ENCODE peak calls at places on chromosome 16, in seven cellular contexts. X, F, J, Z, H, G and U are unnamed samples. For H3K9me3, the result is how much of the 10 kb centered on the place peaks cover.

GRCh38 chr16:84726670-84727467 is 27.1 kb downstream of the USP10 start:
- DNase-seq in G (no peak), F (no peak), Z (no peak), X (no peak), H (no peak), J (no peak), U (no peak)

GRCh38 chr16:66569827-66570405 is 3.7 kb downstream of the CMTM1 start:
- DNase-seq in G (no peak), J (peak), X (no peak), Z (no peak), H (no peak), F (no peak), U (no peak)

GRCh38 chr16:68373528-68374250 is 62.9 kb downstream of the PRMT7 start:
- DNase-seq in J (no peak), H (no peak), X (no peak), Z (no peak), F (no peak), G (no peak), U (no peak)

GRCh38 chr16:12126091-12126806 is 149.7 kb downstream of the SNX29 start:
- DNase-seq in H (no peak), F (no peak), J (no peak), X (no peak), Z (no peak), G (no peak), U (no peak)

GRCh38 chr16:66905633-66906539 is 12.8 kb downstream of the CDH16 start:
- DNase-seq in H (no peak), Z (peak), G (no peak), J (no peak), F (peak), X (no peak), U (no peak)

GRCh38 chr16:10740845-10741208 is 2.8 kb upstream of the NUBP1 start:
- DNase-seq in H (no peak), Z (no peak), G (no peak), X (no peak), F (no peak), J (no peak), U (no peak)

GRCh38 chr16:11224894-11225676 is 30.9 kb downstream of the SOCS1 start:
- DNase-seq in J (no peak), Z (no peak), G (peak), F (peak), X (no peak), H (no peak), U (peak)

GRCh38 chr16:49528564-49529150 is 155.1 kb downstream of the C16orf78 start:
- DNase-seq in J (no peak), Z (no peak), H (no peak), G (no peak), X (no peak), F (peak), U (peak)

GRCh38 chr16:58417035-58417434 is 24.8 kb downstream of the GINS3 start:
- DNase-seq in F (no peak), J (no peak), H (no peak), X (no peak), G (no peak), Z (no peak), U (no peak)

GRCh38 chr16:22313141-22313781 is 16.1 kb downstream of the POLR3E start:
- DNase-seq in X (no peak), F (peak), Z (no peak), J (no peak), H (no peak), G (no peak), U (no peak)

DNA sequence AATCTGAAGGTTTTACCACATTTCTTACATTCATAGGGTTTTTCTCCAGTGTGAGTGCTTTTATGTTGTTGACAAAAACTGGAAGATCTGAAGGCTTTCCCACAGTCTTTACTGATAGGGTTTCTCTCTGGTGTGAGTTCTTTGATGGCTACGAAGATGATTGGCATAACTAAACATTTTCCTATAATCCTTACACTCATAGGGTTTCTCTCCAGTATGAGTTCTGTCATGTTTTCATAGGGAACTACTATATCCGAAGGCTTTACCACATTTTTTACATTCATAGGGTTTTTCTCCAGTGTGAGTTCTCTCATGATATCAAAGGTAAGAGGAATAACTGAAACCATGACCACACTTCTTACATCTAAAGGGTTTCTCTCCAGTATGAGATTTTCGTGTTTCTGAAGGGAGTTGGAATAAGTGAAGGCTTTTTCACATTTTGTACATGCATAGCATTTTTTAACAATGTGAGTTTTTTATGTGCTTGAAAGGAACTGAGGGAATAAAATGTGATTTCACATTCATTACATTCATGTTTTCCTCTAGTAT is 1987.7 kb downstream of the TP53TG3F start:
- DNase-seq in F (no peak), Z (no peak), G (no peak), H (no peak), X (no peak), J (no peak), U (no peak)
- H3K9me3 ChIP-seq in F (half or more), Z (under half), G (under half), H (half or more), X (under half), J (under half), U (under half)

DNA sequence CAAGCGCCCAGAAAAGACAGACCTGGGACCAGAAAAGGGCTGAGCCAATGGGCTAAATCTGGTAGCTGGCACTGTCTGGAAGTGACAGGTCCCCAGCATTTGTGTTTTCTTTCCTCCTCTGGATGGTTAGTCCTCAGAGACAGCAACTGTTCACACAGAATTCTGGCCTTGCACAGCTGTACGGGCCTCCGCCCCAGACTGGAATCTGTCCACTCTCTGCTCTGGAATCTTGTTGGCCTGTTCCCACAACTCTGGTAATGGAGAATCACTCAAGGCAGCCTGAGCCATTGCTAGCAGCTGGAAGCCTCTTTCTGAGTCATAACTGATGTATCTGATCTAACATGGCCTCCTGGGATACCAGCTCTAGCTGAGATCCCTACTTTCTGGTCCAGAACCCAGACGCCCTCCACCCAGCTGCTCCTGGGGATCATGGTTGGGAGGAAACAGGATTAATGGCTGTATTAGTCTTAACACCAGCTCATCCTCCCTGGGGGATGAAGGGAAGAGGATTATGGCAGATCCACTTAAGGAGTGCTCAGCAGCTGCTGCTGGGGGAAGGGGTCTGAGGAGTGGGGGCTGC is 9.1 kb downstream of the ZNF668 start:
- DNase-seq in X (no peak), J (peak), F (no peak), H (no peak), Z (no peak), G (no peak), U (peak)
- H3K4me3 ChIP-seq in X (no peak), J (no peak), F (no peak), H (no peak), Z (no peak), G (no peak), U (no peak)

DNA sequence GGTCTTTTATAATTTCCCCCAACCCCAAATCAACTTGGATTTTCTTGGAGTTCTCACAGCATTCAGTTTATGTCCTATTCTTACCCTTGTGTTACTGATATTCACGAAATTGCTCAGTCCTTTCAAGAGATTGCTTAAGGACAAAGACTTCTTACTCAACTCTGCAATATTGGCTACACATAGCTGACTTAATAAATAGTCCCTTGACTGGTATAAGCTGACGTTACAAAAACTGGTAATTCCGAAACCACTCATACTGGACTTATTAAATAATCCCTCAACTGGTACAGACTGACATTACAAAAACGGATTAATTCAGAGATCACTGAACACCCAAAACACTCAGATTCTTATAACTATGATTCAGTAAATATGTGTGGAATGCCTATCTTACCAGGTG is 860 bp downstream of the TIGD7 start:
- DNase-seq in G (no peak), Z (no peak), H (no peak), J (peak), X (no peak), F (no peak), U (no peak)
- H3K9me3 ChIP-seq in G (under half), Z (under half), H (under half), J (under half), X (under half), F (half or more), U (half or more)

DNA sequence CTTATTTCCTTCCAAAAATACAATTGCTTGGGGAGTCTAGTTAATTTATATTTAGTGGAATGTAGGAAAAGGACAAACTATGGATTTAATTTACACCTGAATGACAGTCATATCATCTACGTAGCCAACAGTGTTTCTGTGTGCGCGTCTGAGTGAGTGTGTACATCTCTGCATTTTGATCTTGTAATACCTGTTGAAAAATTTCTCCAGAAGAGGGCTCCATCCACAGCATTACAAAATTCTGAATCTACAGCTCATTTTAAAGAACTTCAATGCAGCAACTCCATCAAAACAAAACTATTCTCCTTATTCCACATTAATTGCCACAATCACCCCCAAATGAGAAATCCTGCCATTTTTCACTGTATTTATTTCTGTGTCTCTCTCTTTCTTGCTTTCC is 3.9 kb downstream of the CDH13 start:
- DNase-seq in X (no peak), G (no peak), H (no peak), J (no peak), F (no peak), Z (no peak), U (no peak)
- H3K4me3 ChIP-seq in X (no peak), G (no peak), H (no peak), J (peak), F (no peak), Z (no peak), U (no peak)